ENCODE peak calls at places on chromosome 5, in seven cellular contexts. D is RWPE1, F is endothelial cell, A is GM12878, S is GM20000, K is choroid plexus epithelial cell, Y is vagina. R is an unnamed sample.

GRCh38 chr5:20231040-20231439 is 243.0 kb upstream of the CDH18 start:
- DNase-seq in D (no peak), F (no peak), A (no peak), S (no peak), K (no peak), Y (no peak), R (no peak)

GRCh38 chr5:171701138-171701537 is 84.5 kb upstream of the SMIM23 start:
- DNase-seq in D (no peak), F (no peak), A (no peak), S (no peak), K (no peak), Y (no peak), R (no peak)

GRCh38 chr5:142796492-142797109 is 26.4 kb downstream of the ARHGAP26 start:
- DNase-seq in D (no peak), F (no peak), A (no peak), S (no peak), K (no peak), Y (no peak), R (no peak)

GRCh38 chr5:76709762-76710161 is 6.2 kb upstream of the F2R start:
- DNase-seq in D (no peak), F (no peak), A (no peak), S (no peak), K (peak; percentile 74), Y (no peak), R (no peak)

GRCh38 chr5:15785636-15786035 is 285.7 kb downstream of the FBXL7 start:
- DNase-seq in D (no peak), F (no peak), A (no peak), S (no peak), K (no peak), Y (no peak), R (no peak)

GRCh38 chr5:32790411-32790951 is 79.4 kb downstream of the NPR3 start:
- DNase-seq in D (no peak), F (no peak), A (no peak), S (no peak), K (peak; percentile 77), Y (no peak), R (no peak)

GRCh38 chr5:107796797-107797196 is 126.1 kb upstream of the EFNA5 start:
- DNase-seq in D (no peak), F (no peak), A (no peak), S (no peak), K (peak; percentile 55), Y (no peak), R (no peak)

GRCh38 chr5:31581498-31582099 is 49.5 kb downstream of the C5orf22 start:
- DNase-seq in D (peak; percentile 29), F (no peak), A (no peak), S (peak; percentile 22), K (peak; percentile 73), Y (no peak), R (no peak)

GRCh38 chr5:39437469-39437868 is 12.7 kb upstream of the DAB2 start:
- DNase-seq in D (no peak), F (no peak), A (no peak), S (no peak), K (peak; percentile 55), Y (no peak), R (no peak)

GRCh38 chr5:76111510-76112174 is 28.5 kb downstream of the SV2C start:
- DNase-seq in D (no peak), F (no peak), A (no peak), S (no peak), K (no peak), Y (no peak), R (no peak)

GRCh38 chr5:112174959-112175594 is 244.0 kb downstream of the EPB41L4A start:
- DNase-seq in D (peak; percentile 69), F (peak; percentile 37), A (no peak), S (peak; percentile 52), K (peak; percentile 63), Y (no peak), R (peak; percentile 63)

GRCh38 chr5:174767670-174768069 is 43.3 kb downstream of the MSX2 start:
- DNase-seq in D (no peak), F (no peak), A (no peak), S (no peak), K (no peak), Y (no peak), R (no peak)

GRCh38 chr5:172910828-172911627 is 48.2 kb upstream of the RPL26L1 start:
- DNase-seq in D (no peak), F (peak; percentile 47), A (peak; percentile 61), S (peak; percentile 62), K (peak; percentile 99), Y (no peak), R (peak; percentile 43)

GRCh38 chr5:171483453-171484177 is 64.2 kb downstream of the FGF18 start:
- DNase-seq in D (no peak), F (no peak), A (no peak), S (no peak), K (peak; percentile 38), Y (no peak), R (no peak)

DNA sequence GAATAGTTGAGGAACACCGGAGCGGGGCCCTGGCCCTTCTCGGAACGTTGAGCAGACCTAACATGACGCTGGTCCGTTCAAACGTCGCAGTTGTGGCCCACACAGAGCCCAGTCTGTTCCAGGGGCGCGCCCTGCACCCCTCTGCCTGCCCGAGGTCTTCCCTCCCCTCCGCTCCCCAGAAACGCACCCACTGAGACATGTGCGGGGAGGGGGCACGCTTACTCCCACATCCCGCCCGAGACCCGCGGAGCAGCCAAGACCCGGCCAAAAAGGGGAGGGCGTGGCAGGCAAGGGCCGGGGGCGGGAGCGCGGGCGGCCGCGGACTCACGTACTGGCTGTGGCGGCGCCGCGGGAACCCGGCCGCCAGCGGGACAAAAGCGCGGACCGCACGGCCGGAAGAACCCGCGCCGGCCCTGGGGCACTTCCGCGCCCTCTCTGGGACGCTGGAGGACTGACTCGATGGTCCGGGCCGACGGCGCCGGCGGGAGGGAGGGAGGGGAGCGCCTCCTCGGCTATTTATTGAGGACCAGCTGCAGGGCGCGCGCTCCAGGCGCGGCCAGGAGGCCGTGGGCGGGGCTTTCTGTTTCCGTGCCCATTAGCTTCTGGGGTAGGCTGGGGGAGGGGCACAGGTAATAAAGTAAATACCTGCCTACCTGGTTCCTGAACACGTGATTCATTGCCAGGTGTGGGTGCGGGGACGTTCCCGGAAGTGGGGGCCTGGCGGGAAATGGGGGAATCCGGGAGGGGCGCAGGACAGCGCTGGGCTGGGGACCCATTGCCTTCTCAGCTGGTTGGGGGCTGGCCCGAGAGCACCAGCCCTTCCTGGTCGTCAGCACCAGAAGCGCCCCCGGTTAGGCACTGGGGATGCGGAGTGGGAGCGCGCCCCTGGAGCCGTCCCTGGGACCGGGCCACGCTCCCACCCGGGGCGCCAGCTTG is at the start of gene ZFP62:
- DNase-seq in D (peak; percentile 94), F (peak; percentile 95), A (peak; percentile 62), S (peak; percentile 95), K (peak; percentile 91), Y (no peak), R (peak; percentile 91)
- TF ChIP-seq CTCF in D (peak; percentile 23), F (peak; percentile 24), A (no peak), S (no peak), K (no peak), Y (no peak), R (peak; percentile 13)

DNA sequence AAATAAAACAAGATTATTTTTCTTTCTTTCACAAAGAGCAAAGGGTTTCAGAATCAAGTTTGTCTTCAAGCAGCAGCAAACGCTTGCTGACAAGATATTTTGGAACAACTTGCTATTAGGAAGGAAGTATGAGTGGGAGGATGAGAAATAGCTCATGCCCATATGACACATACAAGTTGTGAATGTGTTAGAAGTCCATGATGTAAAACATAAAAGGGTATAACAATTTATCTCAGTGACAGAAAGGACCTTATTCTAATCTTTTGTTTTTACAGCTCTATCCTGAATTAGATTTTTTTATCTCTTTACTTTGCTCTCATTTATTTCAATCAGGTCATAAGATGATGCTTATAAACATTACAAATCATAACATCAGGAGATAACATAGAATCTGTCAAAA is 516.6 kb upstream of the MEF2C start:
- DNase-seq in D (no peak), F (no peak), A (no peak), S (no peak), K (peak; percentile 52), Y (no peak), R (no peak)
- TF ChIP-seq CTCF in D (no peak), F (no peak), A (no peak), S (no peak), K (no peak), Y (no peak), R (no peak)

DNA sequence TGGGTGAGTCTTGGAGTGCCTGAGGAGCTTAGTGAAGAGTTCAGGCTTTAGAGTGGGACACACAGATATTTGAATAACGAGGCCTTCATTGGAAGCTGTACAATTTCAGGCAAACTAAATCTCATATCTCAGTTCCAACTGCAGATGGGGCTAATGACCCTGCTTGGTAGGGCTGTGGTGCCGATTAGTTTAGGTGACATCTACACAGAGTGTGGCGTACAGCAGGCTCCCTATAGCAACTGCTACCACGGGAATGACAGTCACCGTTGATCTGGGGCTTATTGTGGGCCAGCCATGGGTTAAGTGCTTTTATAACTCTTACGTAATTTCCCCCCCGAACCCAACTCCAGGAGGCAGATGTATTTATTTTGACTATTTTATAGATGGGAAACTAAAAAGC is 70.8 kb downstream of the FAT2 start:
- DNase-seq in D (no peak), F (no peak), A (no peak), S (no peak), K (peak; percentile 5), Y (no peak), R (no peak)
- TF ChIP-seq CTCF in D (no peak), F (no peak), A (peak; percentile 15), S (no peak), K (peak; percentile 18), Y (no peak), R (no peak)

DNA sequence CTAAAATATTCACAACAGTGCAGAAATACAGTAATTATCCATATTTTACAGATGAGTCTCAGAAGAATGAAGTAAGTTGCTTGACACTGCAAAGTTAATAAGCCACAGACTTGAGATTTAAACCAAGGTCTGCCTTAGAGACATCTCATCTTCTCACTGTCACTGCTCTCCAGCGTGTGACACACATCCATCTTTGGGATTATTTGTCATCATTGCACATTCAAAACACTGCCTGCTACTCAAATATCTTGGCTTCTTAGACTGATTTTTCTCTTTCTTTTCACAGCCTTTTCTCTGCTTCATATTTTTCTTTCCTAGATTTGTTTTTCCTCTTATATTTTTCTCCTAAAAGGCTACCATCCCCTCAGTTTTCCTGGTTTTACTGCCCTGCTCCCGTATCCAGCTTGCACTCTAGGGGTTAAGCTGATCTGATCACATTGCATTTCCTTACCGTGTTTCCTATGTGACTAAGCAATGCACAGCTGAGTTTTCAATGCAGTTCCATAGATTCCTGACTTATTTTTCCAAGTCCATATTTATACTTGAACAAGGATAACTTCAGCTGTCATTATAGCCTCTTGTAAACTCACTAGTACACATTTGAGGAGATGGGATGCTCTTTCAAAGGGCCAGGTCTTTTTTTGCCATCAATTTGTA is 353.0 kb downstream of the PLK2 start:
- DNase-seq in D (no peak), F (no peak), A (no peak), S (no peak), K (no peak), Y (no peak), R (no peak)
- TF ChIP-seq CTCF in D (no peak), F (no peak), A (no peak), S (no peak), K (no peak), Y (no peak), R (no peak)

R was measured in activated CD8-positive, alpha-beta T cell treated with anti-CD3 and anti-CD28 coated beads for 36 hours.